ENCODE peak calls at places on chromosomes 11 and 22, in seven cellular contexts. One of them, this sample, is unnamed.

GRCh38 chr11:117839936-117840813 is 15.6 kb upstream of the FXYD2 start:
- DNase-seq in mammary epithelial cell: no peak
- DNase-seq in left lung: peak
- DNase-seq in lower lobe of right lung: peak
- DNase-seq in heart right ventricle: no peak
- DNase-seq in IMR-90: no peak
- DNase-seq in colonic mucosa: no peak
- DNase-seq in this sample: no peak

GRCh38 chr22:34105461-34106062 is 185.3 kb upstream of the LARGE1 start:
- DNase-seq in colonic mucosa: peak
- DNase-seq in IMR-90: no peak
- DNase-seq in heart right ventricle: peak
- DNase-seq in left lung: no peak
- DNase-seq in lower lobe of right lung: peak
- DNase-seq in mammary epithelial cell: peak
- DNase-seq in this sample: no peak

GRCh38 chr11:122342089-122342749 is 226.2 kb upstream of the BLID start:
- DNase-seq in mammary epithelial cell: peak
- DNase-seq in IMR-90: peak
- DNase-seq in colonic mucosa: no peak
- DNase-seq in heart right ventricle: no peak
- DNase-seq in left lung: no peak
- DNase-seq in lower lobe of right lung: no peak
- DNase-seq in this sample: no peak

GRCh38 chr11:20067665-20068064 is 92.6 kb downstream of the DBX1 start:
- DNase-seq in mammary epithelial cell: no peak
- DNase-seq in lower lobe of right lung: no peak
- DNase-seq in heart right ventricle: no peak
- DNase-seq in IMR-90: no peak
- DNase-seq in left lung: no peak
- DNase-seq in colonic mucosa: no peak
- DNase-seq in this sample: no peak

GRCh38 chr22:23313791-23314567 is 133.7 kb downstream of the BCR start:
- DNase-seq in IMR-90: no peak
- DNase-seq in heart right ventricle: no peak
- DNase-seq in lower lobe of right lung: no peak
- DNase-seq in mammary epithelial cell: no peak
- DNase-seq in colonic mucosa: no peak
- DNase-seq in left lung: no peak
- DNase-seq in this sample: no peak

GRCh38 chr22:46935506-46936377 is 173.3 kb downstream of the TBC1D22A start:
- DNase-seq in IMR-90: no peak
- DNase-seq in mammary epithelial cell: no peak
- DNase-seq in left lung: no peak
- DNase-seq in heart right ventricle: no peak
- DNase-seq in colonic mucosa: peak
- DNase-seq in lower lobe of right lung: peak
- DNase-seq in this sample: peak

GRCh38 chr11:126857860-126858808 is 142.4 kb downstream of the KIRREL3 start:
- DNase-seq in heart right ventricle: no peak
- DNase-seq in IMR-90: peak
- DNase-seq in lower lobe of right lung: no peak
- DNase-seq in colonic mucosa: no peak
- DNase-seq in left lung: no peak
- DNase-seq in mammary epithelial cell: no peak
- DNase-seq in this sample: no peak

GRCh38 chr22:42863349-42863911 is 6.4 kb upstream of the ARFGAP3 start:
- DNase-seq in IMR-90: peak
- DNase-seq in colonic mucosa: no peak
- DNase-seq in left lung: no peak
- DNase-seq in lower lobe of right lung: no peak
- DNase-seq in mammary epithelial cell: peak
- DNase-seq in heart right ventricle: no peak
- DNase-seq in this sample: peak

GRCh38 chr11:101870510-101870909 is 44.3 kb upstream of the CEP126 start:
- DNase-seq in lower lobe of right lung: no peak
- DNase-seq in IMR-90: peak
- DNase-seq in heart right ventricle: no peak
- DNase-seq in mammary epithelial cell: peak
- DNase-seq in left lung: no peak
- DNase-seq in colonic mucosa: no peak
- DNase-seq in this sample: peak

GRCh38 chr22:19671316-19671715 is 43.0 kb upstream of the SEPTIN5 start:
- DNase-seq in heart right ventricle: no peak
- DNase-seq in IMR-90: no peak
- DNase-seq in lower lobe of right lung: no peak
- DNase-seq in left lung: no peak
- DNase-seq in colonic mucosa: no peak
- DNase-seq in mammary epithelial cell: no peak
- DNase-seq in this sample: no peak

GRCh38 chr11:113470233-113470632 is 5.0 kb downstream of the DRD2 start:
- DNase-seq in colonic mucosa: no peak
- DNase-seq in left lung: no peak
- DNase-seq in lower lobe of right lung: no peak
- DNase-seq in IMR-90: no peak
- DNase-seq in heart right ventricle: no peak
- DNase-seq in mammary epithelial cell: no peak
- DNase-seq in this sample: no peak

GRCh38 chr11:123063396-123064267 is 1.7 kb upstream of the HSPA8 start:
- DNase-seq in lower lobe of right lung: no peak
- DNase-seq in IMR-90: peak
- DNase-seq in mammary epithelial cell: peak
- DNase-seq in left lung: no peak
- DNase-seq in colonic mucosa: peak
- DNase-seq in heart right ventricle: no peak
- DNase-seq in this sample: peak

GRCh38 chr11:65133724-65134123 is 595 bp downstream of the SYVN1 start:
- DNase-seq in lower lobe of right lung: no peak
- DNase-seq in IMR-90: no peak
- DNase-seq in mammary epithelial cell: no peak
- DNase-seq in colonic mucosa: no peak
- DNase-seq in left lung: no peak
- DNase-seq in heart right ventricle: peak
- DNase-seq in this sample: peak

GRCh38 chr11:110951609-110952008 is 239.4 kb upstream of the ARHGAP20 start:
- DNase-seq in lower lobe of right lung: no peak
- DNase-seq in heart right ventricle: no peak
- DNase-seq in left lung: no peak
- DNase-seq in IMR-90: no peak
- DNase-seq in colonic mucosa: no peak
- DNase-seq in mammary epithelial cell: no peak
- DNase-seq in this sample: no peak

GRCh38 chr11:2944953-2945756 is 15.9 kb upstream of the PHLDA2 start:
- DNase-seq in colonic mucosa: peak
- DNase-seq in left lung: peak
- DNase-seq in heart right ventricle: peak
- DNase-seq in mammary epithelial cell: peak
- DNase-seq in lower lobe of right lung: peak
- DNase-seq in IMR-90: peak
- DNase-seq in this sample: peak

GRCh38 chr11:1055990-1056771 is 18.5 kb upstream of the MUC2 start:
- DNase-seq in colonic mucosa: no peak
- DNase-seq in lower lobe of right lung: peak
- DNase-seq in mammary epithelial cell: no peak
- DNase-seq in heart right ventricle: peak
- DNase-seq in IMR-90: no peak
- DNase-seq in left lung: no peak
- DNase-seq in this sample: no peak

GRCh38 chr11:12094872-12095800 is 15.3 kb upstream of the MICAL2 start:
- DNase-seq in IMR-90: no peak
- DNase-seq in lower lobe of right lung: no peak
- DNase-seq in colonic mucosa: peak
- DNase-seq in left lung: no peak
- DNase-seq in mammary epithelial cell: peak
- DNase-seq in heart right ventricle: no peak
- DNase-seq in this sample: no peak

GRCh38 chr11:61004841-61005240 is 33.4 kb downstream of the CD6 start:
- DNase-seq in colonic mucosa: no peak
- DNase-seq in heart right ventricle: no peak
- DNase-seq in mammary epithelial cell: no peak
- DNase-seq in IMR-90: no peak
- DNase-seq in lower lobe of right lung: no peak
- DNase-seq in left lung: no peak
- DNase-seq in this sample: peak

GRCh38 chr11:121651267-121651625 is 198.5 kb upstream of the SORL1-AS1 start:
- DNase-seq in IMR-90: no peak
- DNase-seq in mammary epithelial cell: no peak
- DNase-seq in lower lobe of right lung: no peak
- DNase-seq in heart right ventricle: no peak
- DNase-seq in colonic mucosa: no peak
- DNase-seq in left lung: no peak
- DNase-seq in this sample: no peak

GRCh38 chr11:102806296-102806695 is 8.3 kb upstream of the MMP1 start:
- DNase-seq in IMR-90: peak
- DNase-seq in lower lobe of right lung: no peak
- DNase-seq in heart right ventricle: no peak
- DNase-seq in mammary epithelial cell: no peak
- DNase-seq in colonic mucosa: no peak
- DNase-seq in left lung: no peak
- DNase-seq in this sample: peak

GRCh38 chr22:49561976-49562375 is 265.7 kb downstream of the BRD1 start:
- DNase-seq in IMR-90: no peak
- DNase-seq in lower lobe of right lung: no peak
- DNase-seq in heart right ventricle: no peak
- DNase-seq in left lung: peak
- DNase-seq in mammary epithelial cell: no peak
- DNase-seq in colonic mucosa: no peak
- DNase-seq in this sample: no peak

GRCh38 chr11:129695543-129696308 is 119.9 kb upstream of the TMEM45B start:
- DNase-seq in IMR-90: peak
- DNase-seq in mammary epithelial cell: peak
- DNase-seq in heart right ventricle: peak
- DNase-seq in colonic mucosa: peak
- DNase-seq in left lung: peak
- DNase-seq in lower lobe of right lung: peak
- DNase-seq in this sample: peak

GRCh38 chr11:129694966-129695365 is 120.7 kb upstream of the TMEM45B start:
- DNase-seq in IMR-90: no peak
- DNase-seq in left lung: no peak
- DNase-seq in colonic mucosa: no peak
- DNase-seq in heart right ventricle: no peak
- DNase-seq in mammary epithelial cell: peak
- DNase-seq in lower lobe of right lung: no peak
- DNase-seq in this sample: no peak

GRCh38 chr11:129696309-129696989 is 119.2 kb upstream of the TMEM45B start:
- DNase-seq in IMR-90: no peak
- DNase-seq in colonic mucosa: no peak
- DNase-seq in lower lobe of right lung: no peak
- DNase-seq in left lung: no peak
- DNase-seq in mammary epithelial cell: no peak
- DNase-seq in heart right ventricle: no peak
- DNase-seq in this sample: no peak

GRCh38 chr11:129691154-129691553 is 124.5 kb upstream of the TMEM45B start:
- DNase-seq in colonic mucosa: no peak
- DNase-seq in left lung: no peak
- DNase-seq in lower lobe of right lung: no peak
- DNase-seq in IMR-90: no peak
- DNase-seq in mammary epithelial cell: no peak
- DNase-seq in heart right ventricle: no peak
- DNase-seq in this sample: no peak

DNA sequence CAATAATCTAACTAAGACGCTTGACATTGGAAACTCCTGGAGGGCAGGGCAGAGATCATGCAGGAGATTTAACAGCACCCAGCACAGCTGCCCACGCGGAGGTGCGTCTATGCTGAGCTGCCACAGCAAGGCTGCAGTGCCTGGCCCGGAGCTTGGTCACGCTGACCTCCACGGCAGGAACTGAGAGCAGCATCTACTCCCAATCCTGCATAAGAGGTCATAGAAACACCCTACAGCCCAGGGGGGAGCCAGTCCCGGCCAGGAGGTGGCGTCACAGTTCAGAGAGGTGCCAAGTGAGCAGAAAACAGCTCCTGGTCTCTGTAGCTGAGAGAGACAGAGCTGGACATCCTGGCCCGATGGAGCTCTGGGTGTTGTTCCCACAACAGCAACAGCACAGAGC is 121.1 kb upstream of the TMEM45B start:
- DNase-seq in mammary epithelial cell: no peak
- DNase-seq in left lung: no peak
- DNase-seq in colonic mucosa: peak
- DNase-seq in heart right ventricle: no peak
- DNase-seq in IMR-90: no peak
- DNase-seq in lower lobe of right lung: no peak
- DNase-seq in this sample: no peak
- TF ChIP-seq CTCF in mammary epithelial cell: peak
- TF ChIP-seq CTCF in left lung: no peak
- TF ChIP-seq CTCF in colonic mucosa: no peak
- TF ChIP-seq CTCF in heart right ventricle: no peak
- TF ChIP-seq CTCF in IMR-90: no peak
- TF ChIP-seq CTCF in lower lobe of right lung: no peak
- TF ChIP-seq CTCF in this sample: no peak

DNA sequence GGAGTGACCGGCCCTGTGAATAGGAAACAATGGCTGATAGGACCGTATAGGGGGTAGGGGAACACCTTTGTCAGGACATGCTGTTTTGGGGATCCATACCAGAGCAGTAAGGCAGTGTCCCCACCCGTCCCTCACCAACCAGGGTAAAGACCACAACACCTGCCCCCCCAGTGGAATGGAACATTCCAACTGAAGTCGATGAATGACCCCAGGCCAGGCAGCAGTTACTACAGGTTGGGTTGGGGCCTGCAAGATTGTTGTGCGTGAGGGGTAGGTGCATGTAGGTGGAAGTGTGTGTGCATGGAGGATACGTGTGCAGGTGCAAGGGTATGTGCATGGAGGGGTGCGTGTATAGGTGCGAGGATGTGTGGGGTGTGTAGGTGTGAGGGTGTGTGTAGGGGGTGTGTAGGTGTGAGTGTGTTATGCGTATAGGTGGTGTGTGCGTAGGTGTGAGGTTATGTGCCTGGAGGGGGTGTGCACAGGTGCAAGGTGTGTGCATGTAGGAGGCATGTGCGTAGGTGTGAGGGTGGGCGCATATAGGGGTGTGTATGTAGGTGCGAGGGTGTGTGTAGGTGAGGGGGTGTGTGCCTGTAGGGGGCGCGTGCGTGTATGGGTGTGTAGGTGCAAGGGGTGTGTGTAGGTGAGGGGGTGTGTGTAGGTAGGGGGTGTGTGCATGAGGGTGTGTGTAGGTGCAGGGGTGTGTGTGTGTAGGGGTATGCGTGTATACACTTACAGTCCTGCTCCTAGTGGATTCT is 32.9 kb downstream of the PISD start:
- DNase-seq in IMR-90: no peak
- DNase-seq in left lung: peak
- DNase-seq in colonic mucosa: no peak
- DNase-seq in heart right ventricle: no peak
- DNase-seq in mammary epithelial cell: no peak
- DNase-seq in lower lobe of right lung: peak
- DNase-seq in this sample: no peak
- H3K4me3 ChIP-seq in IMR-90: peak
- H3K4me3 ChIP-seq in left lung: peak
- H3K4me3 ChIP-seq in colonic mucosa: no peak
- H3K4me3 ChIP-seq in heart right ventricle: no peak
- H3K4me3 ChIP-seq in mammary epithelial cell: no peak
- H3K4me3 ChIP-seq in lower lobe of right lung: peak
- H3K4me3 ChIP-seq in this sample: peak

GRCh38 chr22:39117585-39118191 is 20.6 kb downstream of the APOBEC3H start:
- DNase-seq in left lung: no peak
- DNase-seq in IMR-90: peak
- DNase-seq in heart right ventricle: no peak
- DNase-seq in lower lobe of right lung: no peak
- DNase-seq in mammary epithelial cell: peak
- DNase-seq in colonic mucosa: peak
- DNase-seq in this sample: peak
- TF ChIP-seq CTCF in left lung: no peak
- TF ChIP-seq CTCF in IMR-90: peak
- TF ChIP-seq CTCF in heart right ventricle: peak
- TF ChIP-seq CTCF in lower lobe of right lung: peak
- TF ChIP-seq CTCF in mammary epithelial cell: peak
- TF ChIP-seq CTCF in colonic mucosa: peak
- TF ChIP-seq CTCF in this sample: peak

GRCh38 chr11:82474876-82475275 is 258.8 kb downstream of the FAM181B start:
- DNase-seq in heart right ventricle: no peak
- DNase-seq in lower lobe of right lung: no peak
- DNase-seq in IMR-90: no peak
- DNase-seq in colonic mucosa: no peak
- DNase-seq in left lung: no peak
- DNase-seq in mammary epithelial cell: no peak
- DNase-seq in this sample: no peak
- H3K4me3 ChIP-seq in heart right ventricle: no peak
- H3K4me3 ChIP-seq in lower lobe of right lung: no peak
- H3K4me3 ChIP-seq in IMR-90: no peak
- H3K4me3 ChIP-seq in colonic mucosa: no peak
- H3K4me3 ChIP-seq in left lung: no peak
- H3K4me3 ChIP-seq in mammary epithelial cell: no peak
- H3K4me3 ChIP-seq in this sample: no peak

This sample was measured in choroid plexus epithelial cell.